ENCODE peak calls at places on chromosomes 7 and 10, in nine cellular contexts. S, J, Q, T, D, R, H, K and M are unnamed samples.

GRCh38 chr7:50022451-50022850 is 70.6 kb downstream of the ZPBP start:
- DNase-seq in K (no peak), T (no peak), R (no peak), S (no peak), D (no peak), J (no peak), H (no peak), Q (no peak), M (no peak)

GRCh38 chr10:132689721-132690360 is 96.1 kb downstream of the NKX6-2 start:
- DNase-seq in H (no peak), D (peak; percentile 31), T (no peak), J (no peak), R (no peak), S (no peak), K (no peak), Q (peak; percentile 39), M (no peak)

GRCh38 chr7:150405584-150406310 is 26.6 kb downstream of the ZNF775 start:
- DNase-seq in Q (no peak), J (no peak), D (peak; percentile 49), K (no peak), S (no peak), R (no peak), H (no peak), T (no peak), M (peak; percentile 51)

GRCh38 chr10:100742067-100742771 is 3.2 kb upstream of the PAX2 start:
- DNase-seq in R (no peak), S (no peak), Q (no peak), H (no peak), J (no peak), T (no peak), D (no peak), K (no peak), M (no peak)

GRCh38 chr10:110613341-110613995 is 30.7 kb upstream of the RBM20 start:
- DNase-seq in K (no peak), D (no peak), J (no peak), T (no peak), S (no peak), Q (no peak), H (no peak), R (no peak), M (no peak)

GRCh38 chr10:10961078-10961477 is 56.6 kb upstream of the CELF2 start:
- DNase-seq in K (no peak), D (no peak), S (no peak), R (no peak), J (no peak), H (no peak), Q (no peak), T (no peak), M (no peak)

GRCh38 chr10:119803264-119803663 is 69.4 kb downstream of the MCMBP start:
- DNase-seq in D (no peak), Q (no peak), H (no peak), T (no peak), K (peak; percentile 39), S (peak; percentile 8), R (peak; percentile 51), J (peak; percentile 16), M (peak; percentile 73)

GRCh38 chr10:24617771-24618396 is 105.8 kb downstream of the ARHGAP21 start:
- DNase-seq in R (peak; percentile 59), D (no peak), T (peak; percentile 74), J (peak; percentile 17), Q (peak; percentile 69), H (no peak), S (peak; percentile 57), K (peak; percentile 54), M (peak; percentile 58)

GRCh38 chr7:131544449-131545425 is 11.7 kb downstream of the PODXL start:
- DNase-seq in R (peak; percentile 47), J (no peak), D (no peak), H (no peak), T (peak; percentile 78), K (no peak), S (peak; percentile 35), Q (no peak), M (peak; percentile 57)

GRCh38 chr7:41232086-41232485 is 470.8 kb downstream of the INHBA start:
- DNase-seq in H (no peak), R (no peak), D (no peak), J (peak; percentile 63), Q (no peak), S (no peak), K (peak; percentile 18), T (no peak), M (peak; percentile 38)

GRCh38 chr10:43044444-43045245 is 32.2 kb upstream of the RET start:
- DNase-seq in R (no peak), J (no peak), T (peak; percentile 94), H (no peak), D (no peak), S (no peak), K (no peak), Q (peak; percentile 53), M (no peak)

GRCh38 chr10:44968101-44968886 is 8.7 kb downstream of the RASSF4 start:
- DNase-seq in J (no peak), T (no peak), S (peak; percentile 83), K (peak; percentile 59), D (no peak), Q (no peak), R (peak; percentile 67), H (no peak), M (peak; percentile 67)

GRCh38 chr7:84674236-84674913 is 479.8 kb upstream of the SEMA3A start:
- DNase-seq in T (no peak), Q (no peak), D (no peak), H (no peak), S (peak; percentile 26), R (no peak), K (peak; percentile 11), J (peak; percentile 58), M (peak; percentile 22)

GRCh38 chr7:112749775-112750174 is 40.4 kb downstream of the TMEM168 start:
- DNase-seq in K (no peak), J (no peak), Q (no peak), D (no peak), H (no peak), R (no peak), S (no peak), T (no peak), M (no peak)

GRCh38 chr7:158782638-158783490 is 46.4 kb downstream of the ESYT2 start:
- DNase-seq in D (no peak), Q (no peak), T (peak; percentile 44), J (no peak), S (peak; percentile 48), K (peak; percentile 58), R (peak; percentile 56), H (no peak), M (peak; percentile 73)

GRCh38 chr10:25078659-25079429 is 62.4 kb downstream of the THNSL1 start:
- DNase-seq in T (no peak), H (no peak), S (no peak), J (no peak), Q (no peak), D (no peak), K (no peak), R (no peak), M (no peak)

GRCh38 chr7:1209097-1209496 is 23.6 kb upstream of the UNCX start:
- DNase-seq in S (no peak), T (no peak), D (no peak), K (no peak), H (no peak), Q (no peak), R (no peak), J (no peak), M (no peak)

GRCh38 chr10:130194991-130195645 is 58.9 kb downstream of the GLRX3 start:
- DNase-seq in J (no peak), D (no peak), Q (no peak), K (no peak), T (no peak), S (no peak), R (no peak), H (no peak), M (no peak)

GRCh38 chr7:103065666-103066065 is 8.9 kb downstream of the FBXL13 start:
- DNase-seq in T (peak; percentile 80), R (peak; percentile 46), H (no peak), J (peak; percentile 6), Q (peak; percentile 70), S (peak; percentile 45), D (no peak), K (peak; percentile 31), M (peak; percentile 42)

GRCh38 chr10:60944159-60944909 is at the start of gene RHOBTB1:
- DNase-seq in D (peak; percentile 74), H (no peak), T (peak; percentile 76), Q (peak; percentile 91), S (peak; percentile 89), J (peak; percentile 52), R (peak; percentile 82), K (peak; percentile 84), M (peak; percentile 80)

GRCh38 chr10:72319416-72320254 is 35.1 kb downstream of the DNAJB12 start:
- DNase-seq in K (peak; percentile 94), D (no peak), J (peak; percentile 99), R (peak; percentile 96), S (peak; percentile 97), Q (peak; percentile 98), H (peak; percentile 73), T (peak; percentile 93), M (peak; percentile 95)
- TF ChIP-seq CTCF in K (peak; percentile 4), D (no peak), J (no peak), R (no peak), S (no peak), Q (no peak), H (no peak), T (no peak), M (no peak)

DNA sequence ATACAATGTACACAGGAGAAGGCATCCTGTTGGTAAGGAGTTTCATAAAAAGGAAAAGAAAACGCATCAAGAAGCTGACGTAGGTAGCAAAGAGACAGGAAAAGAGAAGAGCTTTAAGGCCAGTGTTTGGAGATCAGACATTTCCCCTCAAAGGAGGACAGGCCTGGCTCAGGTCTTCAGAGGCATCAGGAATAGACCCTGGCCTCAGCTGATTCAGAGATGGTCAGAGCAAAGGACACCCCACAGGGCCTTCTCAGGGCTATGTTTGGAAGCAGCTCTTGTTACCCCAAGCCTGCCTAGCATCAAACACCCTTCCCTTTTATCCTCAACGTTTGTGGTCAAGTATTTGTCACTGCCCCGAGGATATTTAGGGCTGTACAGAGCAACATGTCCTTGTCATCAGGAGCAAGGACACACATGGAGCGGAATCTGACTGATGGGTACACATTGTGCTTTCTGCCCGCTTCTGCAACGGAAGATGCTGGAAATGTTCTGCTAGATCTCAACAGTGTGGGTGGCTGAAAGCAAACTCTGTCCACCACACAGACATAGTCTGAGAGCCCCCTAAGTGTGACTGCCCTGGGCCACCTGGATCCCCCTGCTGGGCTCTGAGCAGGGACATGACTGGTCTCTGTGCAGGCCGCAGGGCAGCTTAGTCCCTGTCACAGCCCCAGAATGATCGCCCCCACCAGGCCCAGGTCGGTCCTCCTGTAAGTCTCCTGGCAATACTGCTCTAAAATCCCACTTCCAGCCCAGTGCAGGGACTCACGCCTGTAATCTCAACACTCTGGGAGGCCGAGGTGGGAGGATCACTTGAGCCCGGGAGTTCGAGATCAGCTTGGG is 1.0 kb upstream of the ZDHHC4 start:
- DNase-seq in S (no peak), R (no peak), K (no peak), H (no peak), Q (no peak), J (no peak), T (no peak), D (no peak), M (no peak)
- H3K4me3 ChIP-seq in S (peak overlapping the region; percentile 50), R (peak overlapping the region; percentile 77), K (no peak overlapping the region), H (peak overlapping the region; percentile 62), Q (peak overlapping the region; percentile 74), J (no peak overlapping the region), T (peak overlapping the region; percentile 93), D (peak overlapping the region; percentile 93), M (no peak overlapping the region)

GRCh38 chr10:329361-330099 is 194.3 kb downstream of the ZMYND11 start:
- DNase-seq in Q (peak; percentile 68), H (peak; percentile 88), K (peak; percentile 97), J (peak; percentile 89), S (peak; percentile 96), R (peak; percentile 94), D (peak; percentile 71), T (peak; percentile 85), M (peak; percentile 97)
- TF ChIP-seq CTCF in Q (no peak), H (peak; percentile 3), K (no peak), J (no peak), S (peak; percentile 19), R (peak; percentile 24), D (peak; percentile 23), T (peak; percentile 16), M (peak; percentile 53)

GRCh38 chr10:88437411-88437810 is 145.7 kb downstream of the RNLS start:
- DNase-seq in R (no peak), K (peak; percentile 47), D (no peak), J (peak; percentile 47), S (peak; percentile 40), H (no peak), T (no peak), Q (no peak), M (no peak)
- H3K4me3 ChIP-seq in R (no peak overlapping the region), K (no peak overlapping the region), D (no peak overlapping the region), J (no peak overlapping the region), S (no peak overlapping the region), H (no peak overlapping the region), T (no peak overlapping the region), Q (no peak overlapping the region), M (no peak overlapping the region)